ENCODE peak calls at places on chromosome X, in eight cellular contexts. Z, N, A, P, U, J, L and G are unnamed samples.

GRCh38 chrX:131264053-131264452 is 25.1 kb downstream of the IGSF1 start:
- DNase-seq in Z (no peak), N (no peak), A (no peak), P (no peak), U (no peak), J (no peak), L (no peak), G (no peak)

GRCh38 chrX:3504916-3505315 is 158.5 kb upstream of the MXRA5 start:
- DNase-seq in Z (no peak), N (no peak), A (no peak), P (no peak), U (no peak), J (no peak), L (no peak), G (no peak)

GRCh38 chrX:117995378-117995777 is 121.2 kb downstream of the KLHL13 start:
- DNase-seq in Z (no peak), N (no peak), A (no peak), P (no peak), U (no peak), J (no peak), L (no peak), G (no peak)

GRCh38 chrX:36961590-36961989 is 46.6 kb upstream of the FAM47C start:
- DNase-seq in Z (peak), N (no peak), A (peak), P (no peak), U (peak), J (no peak), L (no peak), G (no peak)

GRCh38 chrX:13008189-13008533 is 33.3 kb downstream of the TMSB4X start:
- DNase-seq in Z (no peak), N (no peak), A (no peak), P (no peak), U (no peak), J (no peak), L (no peak), G (no peak)

GRCh38 chrX:146881521-146881920 is 67.0 kb upstream of the CXorf51A start:
- DNase-seq in Z (no peak), N (no peak), A (no peak), P (no peak), U (no peak), J (no peak), L (no peak), G (peak)

GRCh38 chrX:107970073-107970472 is 12.1 kb downstream of the TEX13B start:
- DNase-seq in Z (no peak), N (no peak), A (no peak), P (no peak), U (no peak), J (no peak), L (no peak), G (no peak)

GRCh38 chrX:126770179-126770578 is 49.4 kb upstream of the PRR32 start:
- DNase-seq in Z (no peak), N (peak), A (no peak), P (peak), U (peak), J (peak), L (no peak), G (peak)

GRCh38 chrX:119222932-119223331 is 13.2 kb upstream of the PGRMC1 start:
- DNase-seq in Z (no peak), N (no peak), A (no peak), P (no peak), U (no peak), J (peak), L (no peak), G (no peak)

GRCh38 chrX:151871244-151871643 is 41.4 kb upstream of the MAGEA4 start:
- DNase-seq in Z (peak), N (no peak), A (peak), P (no peak), U (no peak), J (no peak), L (no peak), G (no peak)

DNA sequence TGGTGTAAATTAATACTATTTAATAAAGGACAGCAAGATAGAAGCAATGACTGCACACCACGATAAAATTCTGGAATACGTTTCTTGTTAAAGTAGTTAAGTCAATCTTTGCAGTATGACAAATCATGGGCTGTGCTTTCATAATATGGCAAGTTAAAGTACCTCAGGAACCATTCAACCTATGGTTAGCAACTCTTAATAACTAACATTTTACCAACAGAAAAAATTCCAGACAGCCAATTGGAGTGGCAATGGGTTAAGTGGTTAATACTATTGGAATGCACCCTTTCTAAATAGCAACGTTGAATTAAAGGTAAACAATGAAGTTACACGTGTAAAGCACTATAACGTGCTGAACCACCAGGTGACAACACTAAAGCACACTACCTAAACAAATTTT is 72.4 kb upstream of the ZCCHC13 start:
- DNase-seq in Z (no peak), N (no peak), A (no peak), P (no peak), U (no peak), J (no peak), L (no peak), G (no peak)
- TF ChIP-seq REST in Z (no peak), N (no peak), A (no peak), P (no peak), U (no peak), J (no peak), L (no peak), G (no peak)

GRCh38 chrX:45186643-45187026 is 14.0 kb downstream of the DIPK2B start:
- DNase-seq in Z (no peak), N (no peak), A (no peak), P (no peak), U (no peak), J (peak), L (no peak), G (no peak)
- TF ChIP-seq POLR2AphosphoS5 in Z (no peak), N (no peak), A (no peak), P (no peak), U (no peak), J (no peak), L (no peak), G (no peak)

GRCh38 chrX:38577738-38578137 is 16.4 kb downstream of the TSPAN7 start:
- DNase-seq in Z (no peak), N (no peak), A (no peak), P (no peak), U (no peak), J (no peak), L (no peak), G (no peak)
- H3K27ac ChIP-seq in Z (no peak), N (no peak), A (no peak), P (no peak), U (no peak), J (no peak), L (no peak), G (no peak)

GRCh38 chrX:67524428-67524827 is 19.4 kb upstream of the AR start:
- DNase-seq in Z (no peak), N (no peak), A (no peak), P (no peak), U (no peak), J (no peak), L (no peak), G (no peak)
- TF ChIP-seq REST in Z (no peak), N (no peak), A (no peak), P (no peak), U (no peak), J (no peak), L (no peak), G (no peak)

GRCh38 chrX:155027509-155028066 is 944 bp downstream of the FUNDC2 start:
- DNase-seq in Z (peak), N (peak), A (peak), P (no peak), U (peak), J (no peak), L (no peak), G (no peak)
- TF ChIP-seq POLR2AphosphoS5 in Z (no peak), N (no peak), A (no peak), P (no peak), U (peak), J (no peak), L (no peak), G (no peak)